ENCODE peak calls at places on chromosomes 12 and 14, in four cellular contexts. M is K562, Q is GM12878, A is HepG2. O is an unnamed sample.

GRCh38 chr14:55881577-55882241 is 236.5 kb upstream of the PELI2 start:
- DNase-seq in Q (no peak), M (no peak), A (no peak), O (no peak)

GRCh38 chr12:87807127-87807526 is 222.1 kb downstream of the C12orf50 start:
- DNase-seq in M (no peak), A (no peak), Q (no peak), O (no peak)

GRCh38 chr14:101469382-101470251 is 91.7 kb upstream of the DIO3 start:
- DNase-seq in Q (no peak), A (no peak), M (no peak), O (no peak)

GRCh38 chr14:39576726-39577125 is 144.5 kb upstream of the FBXO33 start:
- DNase-seq in M (no peak), A (no peak), Q (no peak), O (no peak)

GRCh38 chr12:57127101-57127709 is 1.1 kb upstream of the LRP1 start:
- DNase-seq in M (peak), Q (no peak), A (peak), O (peak)

GRCh38 chr12:12372946-12373722 is 16.3 kb downstream of the BORCS5 start:
- DNase-seq in A (peak), Q (no peak), M (no peak), O (no peak)

GRCh38 chr12:86613306-86613705 is 357.1 kb upstream of the MGAT4C start:
- DNase-seq in M (no peak), Q (no peak), A (no peak), O (no peak)

GRCh38 chr12:16197600-16197999 is 79.9 kb downstream of the SLC15A5 start:
- DNase-seq in Q (no peak), M (no peak), A (no peak), O (no peak)

GRCh38 chr12:95191060-95191696 is 26.1 kb downstream of the FGD6 start:
- DNase-seq in Q (no peak), A (peak), M (no peak), O (no peak)

GRCh38 chr12:75120202-75120774 is 89.4 kb downstream of the KCNC2 start:
- DNase-seq in Q (no peak), M (no peak), A (no peak), O (no peak)

GRCh38 chr14:78790262-78790661 is 620.1 kb downstream of the NRXN3 start:
- DNase-seq in Q (no peak), M (no peak), A (no peak), O (no peak)

GRCh38 chr12:40211185-40211584 is 13.6 kb upstream of the LRRK2 start:
- DNase-seq in A (no peak), Q (no peak), M (no peak), O (no peak)

GRCh38 chr12:116282371-116283286 is 5.1 kb upstream of the MED13L start:
- DNase-seq in Q (no peak), M (peak), A (no peak), O (no peak)

GRCh38 chr14:75794615-75795038 is 133.6 kb downstream of the TTLL5 start:
- DNase-seq in Q (no peak), M (no peak), A (peak), O (no peak)

GRCh38 chr14:97331526-97331925 is 534.3 kb downstream of the VRK1 start:
- DNase-seq in A (no peak), Q (no peak), M (no peak), O (no peak)

GRCh38 chr14:75531660-75532317 is 9.5 kb downstream of the BATF start:
- DNase-seq in Q (no peak), A (no peak), M (no peak), O (no peak)

GRCh38 chr12:49891476-49891875 is 12.2 kb downstream of the FAIM2 start:
- DNase-seq in Q (no peak), M (no peak), A (no peak), O (no peak)

GRCh38 chr14:55731881-55732498 is 152.0 kb downstream of the KTN1 start:
- DNase-seq in Q (no peak), M (no peak), A (peak), O (peak)

GRCh38 chr14:43790681-43791080 is 716.4 kb downstream of the FSCB start:
- DNase-seq in Q (no peak), A (no peak), M (no peak), O (no peak)

GRCh38 chr12:65319680-65320193 is 41.3 kb downstream of the MSRB3 start:
- DNase-seq in Q (no peak), A (peak), M (no peak), O (no peak)

GRCh38 chr14:104133496-104133895 is 4.9 kb upstream of the KIF26A start:
- DNase-seq in Q (no peak), A (no peak), M (no peak), O (no peak)

GRCh38 chr12:67068773-67069450 is 200.2 kb upstream of the CAND1 start:
- DNase-seq in M (peak), Q (no peak), A (peak), O (peak)

GRCh38 chr12:46660276-46660675 is 165.5 kb downstream of the SLC38A4 start:
- DNase-seq in M (no peak), A (no peak), Q (no peak), O (no peak)

GRCh38 chr12:44286821-44287220 is 450.9 kb downstream of the TMEM117 start:
- DNase-seq in M (no peak), Q (no peak), A (no peak), O (no peak)

GRCh38 chr12:57592551-57593165 is 1.7 kb downstream of the PIP4K2C start:
- DNase-seq in M (no peak), A (no peak), Q (no peak), O (no peak)

GRCh38 chr12:106248177-106248848 is 493 bp upstream of the CKAP4 start:
- DNase-seq in A (peak), Q (no peak), M (no peak), O (peak)

GRCh38 chr12:51954465-51955361 is 3.2 kb downstream of the ACVR1B start:
- DNase-seq in Q (no peak), M (no peak), A (peak), O (no peak)

GRCh38 chr12:80681287-80681686 is 26.1 kb upstream of the MYF6 start:
- DNase-seq in Q (no peak), M (no peak), A (no peak), O (no peak)

GRCh38 chr14:21073921-21074320 is 3.8 kb downstream of the ARHGEF40 start:
- DNase-seq in A (no peak), M (no peak), Q (no peak), O (no peak)

GRCh38 chr14:91315844-91316267 is 71.4 kb upstream of the GPR68 start:
- DNase-seq in A (no peak), Q (peak), M (no peak), O (no peak)

GRCh38 chr12:46430340-46430948 is 57.9 kb upstream of the SLC38A2 start:
- DNase-seq in Q (peak), A (peak), M (peak), O (no peak)

GRCh38 chr12:119460876-119461275 is 126.3 kb downstream of the CCDC60 start:
- DNase-seq in Q (no peak), M (no peak), A (no peak), O (no peak)

GRCh38 chr12:119461815-119462214 is 127.3 kb downstream of the CCDC60 start:
- DNase-seq in Q (no peak), A (no peak), M (no peak), O (no peak)

GRCh38 chr12:119456824-119457223 is 122.3 kb downstream of the CCDC60 start:
- DNase-seq in A (no peak), Q (no peak), M (no peak), O (no peak)

GRCh38 chr12:119459481-119459880 is 125.0 kb downstream of the CCDC60 start:
- DNase-seq in Q (no peak), A (no peak), M (no peak), O (no peak)

DNA sequence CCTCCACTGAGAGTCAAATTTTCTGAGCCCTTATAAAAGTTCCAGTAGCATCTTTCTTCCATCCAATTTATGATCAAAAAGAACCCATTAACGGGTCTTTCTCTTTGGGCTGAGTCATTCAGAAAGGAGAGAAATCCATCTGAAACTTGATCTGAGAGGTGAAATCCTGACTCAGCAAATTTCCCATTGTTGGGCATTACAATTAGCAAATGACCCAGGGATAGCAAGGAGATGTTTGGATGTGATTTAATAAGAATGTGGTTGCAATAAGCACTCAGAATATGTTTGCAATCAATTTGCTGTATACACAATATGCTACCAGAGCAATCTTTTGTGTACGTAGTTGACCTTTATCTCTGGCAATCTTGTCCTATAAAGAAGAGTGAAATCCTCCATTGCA is 122.7 kb downstream of the CCDC60 start:
- DNase-seq in Q (no peak), M (no peak), A (no peak), O (no peak)
- TF ChIP-seq FOXM1 in Q (no peak), M (no peak), A (no peak), O (no peak)

DNA sequence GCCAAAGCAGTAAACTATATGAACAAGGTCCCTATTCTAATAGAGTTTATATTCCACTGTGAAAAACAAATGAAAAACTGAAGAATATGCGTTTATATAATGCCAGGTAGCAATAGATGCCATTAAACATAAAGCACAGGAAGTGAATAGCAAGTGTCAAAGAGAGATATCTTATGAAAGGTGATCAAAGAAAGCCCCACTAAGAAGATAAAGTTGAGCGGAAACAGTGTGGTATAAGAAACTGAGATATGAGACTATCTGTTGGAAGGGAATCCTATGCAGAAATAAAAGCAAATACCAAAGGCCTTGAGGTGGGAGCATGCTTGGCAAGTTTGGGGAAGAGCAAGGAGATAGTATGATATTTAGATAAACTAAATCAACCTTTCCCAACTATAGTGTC is 123.1 kb upstream of the FAR2 start:
- DNase-seq in Q (no peak), M (no peak), A (no peak), O (no peak)
- TF ChIP-seq FOXK2 in Q (no peak), M (no peak), A (no peak), O (no peak)

GRCh38 chr12:47824629-47825028 is 4.9 kb upstream of the HDAC7 start:
- DNase-seq in M (no peak), Q (no peak), A (no peak), O (no peak)

GRCh38 chr12:47822386-47822785 is 2.7 kb upstream of the HDAC7 start:
- DNase-seq in Q (no peak), M (no peak), A (no peak), O (no peak)

GRCh38 chr12:47822863-47823262 is 3.2 kb upstream of the HDAC7 start:
- DNase-seq in Q (no peak), M (no peak), A (no peak), O (no peak)

GRCh38 chr12:47824198-47824597 is 4.5 kb upstream of the HDAC7 start:
- DNase-seq in M (no peak), Q (no peak), A (no peak), O (no peak)

GRCh38 chr12:47823422-47824086 is 3.9 kb upstream of the HDAC7 start:
- DNase-seq in Q (no peak), M (no peak), A (no peak), O (no peak)
- TF ChIP-seq FOXM1 in Q (no peak), M (no peak), A (no peak), O (no peak)

GRCh38 chr12:111638576-111638975 is 39.5 kb upstream of the ATXN2 start:
- DNase-seq in Q (no peak), A (no peak), M (no peak), O (no peak)
- TF ChIP-seq FOXK2 in Q (no peak), A (no peak), M (no peak), O (no peak)

GRCh38 chr12:102430661-102431060 is 49.7 kb downstream of the IGF1 start:
- DNase-seq in M (no peak), Q (no peak), A (no peak), O (no peak)

GRCh38 chr12:102429211-102429610 is 51.2 kb downstream of the IGF1 start:
- DNase-seq in A (no peak), Q (no peak), M (no peak), O (no peak)

GRCh38 chr12:102426599-102427541 is 53.5 kb downstream of the IGF1 start:
- DNase-seq in M (no peak), A (no peak), Q (no peak), O (no peak)

GRCh38 chr12:102427542-102427923 is 52.8 kb downstream of the IGF1 start:
- DNase-seq in Q (no peak), A (no peak), M (no peak), O (no peak)

GRCh38 chr12:102429755-102430154 is 50.6 kb downstream of the IGF1 start:
- DNase-seq in Q (no peak), M (no peak), A (no peak), O (no peak)
- TF ChIP-seq FOXM1 in Q (no peak), M (peak), A (no peak), O (no peak)

GRCh38 chr14:37202812-37203211 is 5.1 kb downstream of the MIPOL1 start:
- DNase-seq in A (no peak), Q (no peak), M (no peak), O (no peak)

GRCh38 chr14:37201724-37202123 is 4.0 kb downstream of the MIPOL1 start:
- DNase-seq in Q (no peak), M (no peak), A (peak), O (no peak)

GRCh38 chr14:37198907-37199306 is 1.2 kb downstream of the MIPOL1 start:
- DNase-seq in M (no peak), A (no peak), Q (no peak), O (no peak)

GRCh38 chr14:37203423-37203822 is 5.7 kb downstream of the MIPOL1 start:
- DNase-seq in M (no peak), Q (no peak), A (no peak), O (no peak)

DNA sequence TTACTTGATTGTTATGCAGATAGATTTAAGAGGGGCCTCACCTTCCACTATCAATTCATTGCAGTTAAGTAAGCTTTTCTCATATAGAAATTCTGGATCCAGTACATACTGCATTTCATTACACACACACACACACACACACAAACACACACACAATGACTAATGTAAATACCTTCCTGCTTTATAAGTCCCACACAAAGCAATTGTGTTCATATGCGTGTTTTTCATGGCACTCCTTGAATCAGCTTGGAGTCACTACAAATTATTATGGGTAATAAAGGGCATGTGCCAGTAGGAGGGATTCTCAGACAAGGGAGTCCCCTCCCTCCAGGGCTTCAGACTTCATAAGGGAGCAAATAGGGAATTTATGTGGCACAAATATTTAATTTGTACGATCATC is 4.5 kb downstream of the MIPOL1 start:
- DNase-seq in M (no peak), Q (no peak), A (no peak), O (no peak)
- TF ChIP-seq FOXK2 in M (no peak), Q (no peak), A (no peak), O (no peak)

GRCh38 chr12:18644564-18644963 is 93.2 kb downstream of the PLCZ1 start:
- DNase-seq in M (no peak), A (no peak), Q (no peak), O (no peak)

GRCh38 chr12:18646307-18646706 is 91.5 kb downstream of the PLCZ1 start:
- DNase-seq in A (no peak), M (no peak), Q (no peak), O (no peak)

GRCh38 chr12:18643673-18644072 is 94.1 kb downstream of the PLCZ1 start:
- DNase-seq in A (no peak), Q (no peak), M (no peak), O (no peak)
- TF ChIP-seq FOXM1 in A (no peak), Q (no peak), M (no peak), O (no peak)

DNA sequence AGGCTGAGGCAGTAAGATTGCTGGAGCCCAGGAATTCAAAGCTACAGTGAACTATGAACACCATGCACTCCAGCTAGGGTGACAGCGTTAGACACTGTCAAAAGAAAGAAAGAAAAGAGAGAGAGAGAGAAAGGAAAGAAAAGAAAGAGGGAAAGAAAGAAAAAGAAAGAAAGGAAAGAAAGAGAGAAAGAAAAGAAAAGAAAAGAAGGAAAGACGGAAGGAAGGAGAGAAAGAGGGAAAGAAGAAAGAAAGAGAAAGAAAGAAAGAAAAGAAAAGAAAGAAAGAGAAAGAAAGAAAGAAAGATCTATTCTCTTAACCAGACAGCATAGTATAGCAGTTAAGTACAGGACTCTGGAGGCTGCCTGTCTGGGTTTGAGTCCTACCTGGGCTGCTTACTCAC is 21.9 kb upstream of the DENND5B start:
- DNase-seq in Q (no peak), M (no peak), A (no peak), O (no peak)
- TF ChIP-seq FOXK2 in Q (no peak), M (no peak), A (no peak), O (no peak)

GRCh38 chr14:79834856-79835255 is 376.4 kb downstream of the DIO2 start:
- DNase-seq in M (no peak), Q (no peak), A (no peak), O (no peak)
- TF ChIP-seq FOXM1 in M (no peak), Q (no peak), A (no peak), O (no peak)

DNA sequence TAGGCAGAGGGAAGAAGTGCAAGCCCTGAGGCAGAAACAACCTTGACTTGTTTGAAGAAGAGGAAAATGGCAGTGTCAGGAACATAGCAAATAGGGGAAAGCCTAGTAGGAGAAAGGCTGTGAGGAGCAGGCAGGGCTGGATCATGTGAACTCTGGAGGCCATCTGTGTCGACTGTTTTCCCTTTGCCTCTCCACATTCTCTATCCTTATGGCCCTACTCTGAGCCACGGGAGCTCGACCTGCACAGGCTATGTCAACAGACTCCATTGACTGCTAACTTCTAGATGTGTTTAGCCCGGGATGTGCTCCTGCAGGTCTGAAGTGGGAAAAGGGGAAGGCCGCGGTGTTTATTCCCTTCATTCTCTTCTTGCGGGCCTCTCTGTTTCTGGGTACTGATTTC is 35.2 kb downstream of the EGLN3 start:
- DNase-seq in A (no peak), Q (no peak), M (no peak), O (no peak)
- TF ChIP-seq FOXK2 in A (no peak), Q (no peak), M (no peak), O (no peak)